ENCODE peak calls at places on chromosomes 12 and 14, in four cellular contexts. One of them, this sample, is unnamed.

GRCh38 chr12:89351489-89352241 is 636 bp downstream of the DUSP6 start:
- DNase-seq in GM23248: peak
- DNase-seq in MM.1S: peak
- DNase-seq in HCT116: no peak
- DNase-seq in this sample: no peak

GRCh38 chr14:24013654-24014514 is 25.2 kb downstream of the DHRS4L2 start:
- DNase-seq in GM23248: peak
- DNase-seq in MM.1S: peak
- DNase-seq in HCT116: peak
- DNase-seq in this sample: peak

GRCh38 chr12:54017027-54017788 is 8.4 kb downstream of the HOXC8 start:
- DNase-seq in GM23248: peak
- DNase-seq in MM.1S: no peak
- DNase-seq in HCT116: no peak
- DNase-seq in this sample: peak

GRCh38 chr12:76113800-76114757 is 29.6 kb upstream of the NAP1L1 start:
- DNase-seq in GM23248: no peak
- DNase-seq in MM.1S: no peak
- DNase-seq in HCT116: no peak
- DNase-seq in this sample: no peak

GRCh38 chr14:38290601-38291190 is 34.8 kb upstream of the CLEC14A start:
- DNase-seq in GM23248: peak
- DNase-seq in MM.1S: no peak
- DNase-seq in HCT116: no peak
- DNase-seq in this sample: peak

GRCh38 chr14:87483651-87484260 is 509.2 kb downstream of the GALC start:
- DNase-seq in GM23248: peak
- DNase-seq in MM.1S: no peak
- DNase-seq in HCT116: no peak
- DNase-seq in this sample: peak

GRCh38 chr14:78598046-78598652 is 428.0 kb downstream of the NRXN3 start:
- DNase-seq in GM23248: peak
- DNase-seq in MM.1S: peak
- DNase-seq in HCT116: peak
- DNase-seq in this sample: peak

GRCh38 chr12:46154221-46154975 is 114.4 kb downstream of the SLC38A1 start:
- DNase-seq in GM23248: peak
- DNase-seq in MM.1S: no peak
- DNase-seq in HCT116: peak
- DNase-seq in this sample: peak

GRCh38 chr14:59829941-59830734 is 40.4 kb downstream of the RTN1 start:
- DNase-seq in GM23248: peak
- DNase-seq in MM.1S: no peak
- DNase-seq in HCT116: peak
- DNase-seq in this sample: peak

GRCh38 chr12:109202770-109203169 is 86.4 kb downstream of the ACACB start:
- DNase-seq in GM23248: no peak
- DNase-seq in MM.1S: no peak
- DNase-seq in HCT116: no peak
- DNase-seq in this sample: no peak

GRCh38 chr12:9132008-9132535 is 16.4 kb upstream of the A2M start:
- DNase-seq in GM23248: no peak
- DNase-seq in MM.1S: no peak
- DNase-seq in HCT116: no peak
- DNase-seq in this sample: no peak

GRCh38 chr12:91685917-91686316 is 459.7 kb downstream of the BTG1 start:
- DNase-seq in GM23248: peak
- DNase-seq in MM.1S: no peak
- DNase-seq in HCT116: peak
- DNase-seq in this sample: peak

GRCh38 chr14:31990959-31991541 is 86.1 kb upstream of the ARHGAP5 start:
- DNase-seq in GM23248: peak
- DNase-seq in MM.1S: no peak
- DNase-seq in HCT116: no peak
- DNase-seq in this sample: peak

GRCh38 chr12:19834596-19834995 is 395.3 kb downstream of the AEBP2 start:
- DNase-seq in GM23248: no peak
- DNase-seq in MM.1S: no peak
- DNase-seq in HCT116: no peak
- DNase-seq in this sample: no peak

GRCh38 chr12:118036672-118037411 is 20.3 kb downstream of the RFC5 start:
- DNase-seq in GM23248: no peak
- DNase-seq in MM.1S: no peak
- DNase-seq in HCT116: no peak
- DNase-seq in this sample: no peak
- H3K9ac ChIP-seq in GM23248: no peak
- H3K9ac ChIP-seq in MM.1S: no peak
- H3K9ac ChIP-seq in HCT116: no peak
- H3K9ac ChIP-seq in this sample: no peak

DNA sequence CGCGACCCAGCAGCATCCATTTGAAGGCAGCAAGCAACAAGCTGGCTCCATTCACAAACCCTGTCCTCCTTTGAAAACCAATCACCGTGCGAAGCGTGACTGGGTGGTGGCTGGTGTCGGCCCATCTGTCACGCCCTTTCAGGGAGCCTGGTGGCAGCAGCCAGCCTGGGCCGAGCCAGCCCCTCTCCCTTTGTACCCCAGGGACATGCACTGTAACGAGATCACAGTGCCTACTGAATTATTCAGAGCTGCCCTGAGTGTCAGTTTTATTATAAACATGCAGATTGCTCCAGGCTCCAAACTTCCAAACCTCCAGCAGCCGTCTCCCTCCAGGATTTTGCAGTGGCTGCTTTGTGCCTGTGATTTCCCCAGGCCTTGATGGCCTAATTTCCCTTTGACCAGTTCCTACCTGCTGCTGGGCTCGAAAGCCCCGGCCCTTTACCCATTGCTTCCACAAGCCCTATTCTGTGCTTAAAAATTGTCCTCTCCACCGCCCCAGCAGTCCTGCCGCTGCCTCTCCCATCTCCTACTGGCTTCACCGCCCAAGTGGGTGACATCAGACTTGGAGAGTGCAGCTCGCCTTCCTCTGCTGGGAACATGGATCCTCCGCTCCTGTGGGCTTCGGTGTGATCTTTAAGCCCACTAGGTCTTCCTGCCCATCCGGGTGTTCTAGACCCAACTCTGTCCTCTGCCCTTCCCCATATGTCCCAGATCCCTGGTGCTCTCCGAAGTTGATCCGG is 22.5 kb upstream of the CTDSP2 start:
- DNase-seq in GM23248: peak
- DNase-seq in MM.1S: no peak
- DNase-seq in HCT116: no peak
- DNase-seq in this sample: no peak
- TF ChIP-seq EZH2phosphoT487 in GM23248: no peak
- TF ChIP-seq EZH2phosphoT487 in MM.1S: no peak
- TF ChIP-seq EZH2phosphoT487 in HCT116: no peak
- TF ChIP-seq EZH2phosphoT487 in this sample: no peak

GRCh38 chr12:119877639-119877948 is 474 bp upstream of the CIT start:
- DNase-seq in GM23248: no peak
- DNase-seq in MM.1S: no peak
- DNase-seq in HCT116: no peak
- DNase-seq in this sample: no peak
- H3K9ac ChIP-seq in GM23248: peak
- H3K9ac ChIP-seq in MM.1S: no peak
- H3K9ac ChIP-seq in HCT116: peak
- H3K9ac ChIP-seq in this sample: peak

DNA sequence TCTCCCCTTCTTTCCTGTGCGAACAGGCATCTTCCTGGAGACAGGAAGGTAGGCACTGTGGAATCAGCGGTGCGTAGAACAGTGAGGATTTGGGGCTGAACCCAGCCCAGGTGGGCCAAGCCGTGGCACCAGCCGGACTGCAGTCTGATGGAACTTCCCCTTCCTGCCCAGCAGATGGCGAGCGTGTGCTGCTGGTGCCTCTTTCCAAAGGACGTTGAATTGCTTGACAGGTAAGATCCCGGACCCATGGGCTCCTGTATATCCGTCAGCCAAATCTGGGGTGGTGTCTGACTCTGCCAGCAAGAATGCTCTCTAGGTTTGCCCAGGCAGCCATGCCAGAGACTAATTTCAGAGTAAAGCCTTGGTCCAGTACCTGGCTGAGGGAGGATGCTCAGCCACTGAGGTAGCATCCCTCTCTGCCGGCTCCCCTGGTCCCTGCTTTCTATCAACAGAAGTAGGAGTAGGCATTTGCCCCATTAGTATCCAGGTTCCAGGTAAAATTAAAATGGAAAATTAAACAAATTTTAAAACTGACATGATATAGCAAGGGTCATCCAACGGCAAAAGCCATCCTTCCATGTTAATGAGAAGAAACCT is 21.1 kb upstream of the KCNA5 start:
- DNase-seq in GM23248: peak
- DNase-seq in MM.1S: peak
- DNase-seq in HCT116: peak
- DNase-seq in this sample: peak
- TF ChIP-seq EZH2phosphoT487 in GM23248: no peak
- TF ChIP-seq EZH2phosphoT487 in MM.1S: no peak
- TF ChIP-seq EZH2phosphoT487 in HCT116: no peak
- TF ChIP-seq EZH2phosphoT487 in this sample: no peak

GRCh38 chr12:112115259-112116045 is 6.9 kb upstream of the NAA25 start:
- DNase-seq in GM23248: no peak
- DNase-seq in MM.1S: no peak
- DNase-seq in HCT116: no peak
- DNase-seq in this sample: no peak
- H3K9ac ChIP-seq in GM23248: no peak
- H3K9ac ChIP-seq in MM.1S: no peak
- H3K9ac ChIP-seq in HCT116: no peak
- H3K9ac ChIP-seq in this sample: no peak

DNA sequence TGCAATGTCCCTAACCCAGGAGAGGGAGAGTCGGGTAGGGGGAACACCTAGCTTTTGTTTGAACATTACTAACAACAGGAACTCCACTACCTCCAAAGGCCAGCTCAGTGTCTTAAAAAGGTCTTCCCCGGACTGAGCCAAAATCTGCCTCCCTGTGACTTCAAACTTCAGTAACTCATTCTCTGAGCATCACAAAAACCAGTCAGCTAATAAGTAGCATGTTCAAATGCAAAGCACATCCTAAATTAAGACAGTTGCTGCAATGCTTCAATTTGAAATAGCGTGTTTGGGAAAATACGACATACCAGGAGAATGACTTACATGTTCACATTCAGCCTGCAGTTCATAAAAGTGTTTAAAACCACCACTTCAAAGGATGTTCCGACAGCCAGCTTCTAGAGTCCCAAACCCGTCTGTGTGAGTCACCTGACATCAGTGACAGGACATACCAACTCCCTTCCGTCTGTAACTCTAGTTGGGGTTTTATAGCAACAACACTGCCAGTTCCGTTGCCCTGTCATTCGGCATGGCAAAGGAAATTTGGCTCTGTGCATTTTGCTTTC is 13.0 kb downstream of the ZFP36L1 start:
- DNase-seq in GM23248: peak
- DNase-seq in MM.1S: no peak
- DNase-seq in HCT116: peak
- DNase-seq in this sample: peak
- TF ChIP-seq EZH2phosphoT487 in GM23248: peak
- TF ChIP-seq EZH2phosphoT487 in MM.1S: no peak
- TF ChIP-seq EZH2phosphoT487 in HCT116: no peak
- TF ChIP-seq EZH2phosphoT487 in this sample: no peak

GRCh38 chr14:22544406-22544805 is 44.6 kb downstream of the DAD1 start:
- DNase-seq in GM23248: no peak
- DNase-seq in MM.1S: no peak
- DNase-seq in HCT116: no peak
- DNase-seq in this sample: no peak

GRCh38 chr14:22546722-22547071 is 42.3 kb downstream of the DAD1 start:
- DNase-seq in GM23248: no peak
- DNase-seq in MM.1S: no peak
- DNase-seq in HCT116: no peak
- DNase-seq in this sample: no peak

GRCh38 chr14:22545842-22546721 is 42.9 kb downstream of the DAD1 start:
- DNase-seq in GM23248: peak
- DNase-seq in MM.1S: no peak
- DNase-seq in HCT116: no peak
- DNase-seq in this sample: peak

GRCh38 chr14:22547309-22547947 is 41.6 kb downstream of the DAD1 start:
- DNase-seq in GM23248: peak
- DNase-seq in MM.1S: no peak
- DNase-seq in HCT116: no peak
- DNase-seq in this sample: no peak

DNA sequence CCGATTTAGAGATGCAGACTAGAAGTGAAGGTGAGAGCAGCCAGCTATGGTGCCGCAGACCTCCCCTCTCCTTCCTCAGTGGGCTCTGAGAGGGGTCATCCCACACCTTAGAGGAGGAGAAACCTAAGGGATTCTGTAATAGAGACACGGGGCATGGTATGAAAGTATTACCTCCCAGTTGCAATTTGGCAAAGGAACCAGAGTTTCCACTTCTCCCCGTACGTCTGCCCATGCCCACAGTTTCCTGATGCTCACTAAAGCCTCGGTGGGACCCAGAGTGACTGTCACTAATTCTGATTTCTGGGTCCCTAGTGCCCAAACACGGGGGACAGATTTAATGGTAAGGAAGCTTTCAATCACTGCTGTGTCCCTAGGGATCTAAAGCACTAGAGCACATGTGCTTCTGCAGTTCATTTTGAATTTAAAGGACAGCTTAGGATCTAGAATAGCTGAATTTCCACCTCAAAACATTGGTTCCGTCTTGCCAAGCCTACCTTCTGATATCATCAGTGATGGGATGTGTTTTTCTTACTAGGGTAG is 44.1 kb downstream of the DAD1 start:
- DNase-seq in GM23248: no peak
- DNase-seq in MM.1S: no peak
- DNase-seq in HCT116: no peak
- DNase-seq in this sample: no peak
- H3K9ac ChIP-seq in GM23248: no peak
- H3K9ac ChIP-seq in MM.1S: no peak
- H3K9ac ChIP-seq in HCT116: no peak
- H3K9ac ChIP-seq in this sample: no peak